ENCODE peak calls at places on chromosomes 2 and 18, in five cellular contexts. Z, G, B, R and N are unnamed samples.

GRCh38 chr2:55161295-55162210 is 70.5 kb downstream of the CLHC1 start:
- DNase-seq in Z (no peak), G (no peak), B (no peak), R (no peak), N (no peak)

GRCh38 chr2:37322368-37322767 is 2.3 kb downstream of the PRKD3 start:
- DNase-seq in Z (no peak), G (no peak), B (no peak), R (no peak), N (no peak)

GRCh38 chr2:118970396-118971135 is 28.6 kb downstream of the MARCO start:
- DNase-seq in Z (no peak), G (no peak), B (no peak), R (no peak), N (no peak)

GRCh38 chr2:242011516-242011915 is 142.0 kb downstream of the RTP5 start:
- DNase-seq in Z (no peak), G (no peak), B (no peak), R (no peak), N (no peak)

GRCh38 chr2:14899621-14900414 is 267.3 kb downstream of the LRATD1 start:
- DNase-seq in Z (no peak), G (no peak), B (no peak), R (no peak), N (no peak)

GRCh38 chr2:9637330-9637729 is 6.5 kb upstream of the YWHAQ start:
- DNase-seq in Z (no peak), G (no peak), B (peak; percentile 62), R (no peak), N (no peak)

GRCh38 chr2:240127351-240127750 is 8.8 kb downstream of the COPS9 start:
- DNase-seq in Z (no peak), G (no peak), B (no peak), R (no peak), N (no peak)

GRCh38 chr2:224151161-224151560 is 112.1 kb upstream of the SERPINE2 start:
- DNase-seq in Z (no peak), G (no peak), B (peak; percentile 75), R (no peak), N (no peak)

GRCh38 chr2:11309706-11310105 is 34.7 kb downstream of the ROCK2 start:
- DNase-seq in Z (no peak), G (no peak), B (no peak), R (no peak), N (no peak)

GRCh38 chr2:62150597-62151305 is 45.2 kb upstream of the B3GNT2 start:
- DNase-seq in Z (no peak), G (no peak), B (no peak), R (no peak), N (no peak)

GRCh38 chr2:100278986-100279385 is 43.3 kb downstream of the LONRF2 start:
- DNase-seq in Z (no peak), G (no peak), B (no peak), R (no peak), N (no peak)

GRCh38 chr18:54958711-54959625 is at the start of gene CCDC68:
- DNase-seq in Z (no peak), G (no peak), B (peak; percentile 50), R (no peak), N (peak; percentile 56)

GRCh38 chr2:37417321-37417720 is 72.9 kb downstream of the QPCT start:
- DNase-seq in Z (no peak), G (no peak), B (no peak), R (no peak), N (no peak)

GRCh38 chr2:23791030-23791429 is 135.9 kb downstream of the ATAD2B start:
- DNase-seq in Z (no peak), G (no peak), B (peak; percentile 6), R (no peak), N (no peak)

GRCh38 chr2:937530-937929 is 13.1 kb upstream of the SNTG2 start:
- DNase-seq in Z (no peak), G (no peak), B (no peak), R (no peak), N (no peak)

GRCh38 chr2:124683536-124684407 is 658.7 kb downstream of the CNTNAP5 start:
- DNase-seq in Z (no peak), G (no peak), B (no peak), R (no peak), N (no peak)

GRCh38 chr2:46299365-46300263 is 2.4 kb downstream of the EPAS1 start:
- DNase-seq in Z (no peak), G (no peak), B (peak; percentile 58), R (no peak), N (peak; percentile 57)

GRCh38 chr18:328928-329327 is 61.1 kb upstream of the THOC1 start:
- DNase-seq in Z (no peak), G (no peak), B (no peak), R (no peak), N (no peak)

GRCh38 chr2:42965196-42965595 is 172.8 kb upstream of the HAAO start:
- DNase-seq in Z (no peak), G (no peak), B (no peak), R (no peak), N (no peak)

GRCh38 chr18:23238651-23239349 is 103.5 kb downstream of the CABLES1 start:
- DNase-seq in Z (no peak), G (no peak), B (no peak), R (no peak), N (no peak)

GRCh38 chr2:235270291-235270690 is 223.6 kb upstream of the AGAP1 start:
- DNase-seq in Z (no peak), G (no peak), B (no peak), R (no peak), N (no peak)

GRCh38 chr2:28610583-28611201 is 114.8 kb downstream of the PLB1 start:
- DNase-seq in Z (no peak), G (no peak), B (peak; percentile 36), R (no peak), N (no peak)

GRCh38 chr18:3623769-3624545 is 174.0 kb downstream of the TGIF1 start:
- DNase-seq in Z (no peak), G (no peak), B (peak; percentile 98), R (no peak), N (no peak)

GRCh38 chr2:70008290-70008689 is 46.9 kb upstream of the ASPRV1 start:
- DNase-seq in Z (no peak), G (no peak), B (no peak), R (no peak), N (no peak)

GRCh38 chr2:135030826-135031225 is 16.4 kb downstream of the MAP3K19 start:
- DNase-seq in Z (no peak), G (no peak), B (peak; percentile 41), R (no peak), N (peak; percentile 16)

GRCh38 chr2:196441527-196441926 is 198.0 kb upstream of the CCDC150 start:
- DNase-seq in Z (no peak), G (no peak), B (no peak), R (no peak), N (no peak)

GRCh38 chr2:237692601-237693079 is 65.3 kb downstream of the LRRFIP1 start:
- DNase-seq in Z (no peak), G (no peak), B (no peak), R (no peak), N (no peak)

GRCh38 chr2:241680827-241681599 is 5.6 kb downstream of the DTYMK start:
- DNase-seq in Z (no peak), G (no peak), B (no peak), R (no peak), N (no peak)

GRCh38 chr2:198004921-198005829 is 200.8 kb downstream of the PLCL1 start:
- DNase-seq in Z (peak; percentile 87), G (no peak), B (no peak), R (no peak), N (no peak)

GRCh38 chr18:76838182-76838581 is 15.8 kb downstream of the ZNF236 start:
- DNase-seq in Z (no peak), G (no peak), B (peak; percentile 33), R (no peak), N (no peak)

DNA sequence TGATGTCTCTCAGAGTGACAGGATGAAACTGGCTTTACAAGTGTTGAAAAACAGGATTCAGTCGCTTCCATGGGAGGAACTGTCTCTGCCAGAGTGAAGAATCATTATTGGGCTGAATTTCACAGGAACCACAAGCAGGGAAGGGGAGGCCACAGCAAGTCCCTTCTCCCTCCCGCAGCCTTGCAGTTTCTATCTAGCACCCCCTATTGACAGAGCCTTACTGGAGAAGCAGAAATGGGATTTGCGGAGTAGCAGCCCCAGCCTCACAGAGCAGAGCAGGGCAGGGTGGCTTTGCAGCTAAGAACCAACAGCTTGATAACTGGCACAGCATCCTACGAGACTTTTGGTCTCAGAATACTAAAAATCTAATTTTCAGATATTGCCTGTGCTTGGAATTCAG is 33.3 kb upstream of the RMP24 start:
- DNase-seq in Z (no peak), G (no peak), B (no peak), R (peak; percentile 22), N (peak; percentile 53)
- TF ChIP-seq SUZ12 in Z (no peak), G (no peak), B (no peak), R (no peak), N (no peak)

DNA sequence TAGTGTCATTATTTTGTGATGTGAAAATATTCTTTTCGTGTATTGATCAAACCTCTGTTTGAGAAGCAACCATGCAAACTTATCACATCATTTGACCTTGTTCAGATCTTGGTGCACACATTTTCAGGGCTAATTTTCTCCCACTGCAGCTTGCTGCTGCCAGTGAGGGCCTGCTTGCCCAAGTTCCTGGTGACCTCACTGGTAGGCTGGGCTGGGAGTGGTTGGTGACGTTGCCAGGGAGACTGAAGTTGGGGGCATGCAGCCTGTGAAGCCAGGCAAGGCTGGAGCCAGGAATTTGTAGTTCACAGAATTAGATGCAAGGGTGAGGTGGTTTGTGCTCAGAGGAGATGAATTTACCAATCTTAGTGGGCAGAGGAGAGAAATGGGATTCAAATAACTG is 38.5 kb downstream of the PARD3B start:
- DNase-seq in Z (no peak), G (no peak), B (no peak), R (no peak), N (no peak)
- TF ChIP-seq SUZ12 in Z (no peak), G (no peak), B (no peak), R (no peak), N (no peak)

DNA sequence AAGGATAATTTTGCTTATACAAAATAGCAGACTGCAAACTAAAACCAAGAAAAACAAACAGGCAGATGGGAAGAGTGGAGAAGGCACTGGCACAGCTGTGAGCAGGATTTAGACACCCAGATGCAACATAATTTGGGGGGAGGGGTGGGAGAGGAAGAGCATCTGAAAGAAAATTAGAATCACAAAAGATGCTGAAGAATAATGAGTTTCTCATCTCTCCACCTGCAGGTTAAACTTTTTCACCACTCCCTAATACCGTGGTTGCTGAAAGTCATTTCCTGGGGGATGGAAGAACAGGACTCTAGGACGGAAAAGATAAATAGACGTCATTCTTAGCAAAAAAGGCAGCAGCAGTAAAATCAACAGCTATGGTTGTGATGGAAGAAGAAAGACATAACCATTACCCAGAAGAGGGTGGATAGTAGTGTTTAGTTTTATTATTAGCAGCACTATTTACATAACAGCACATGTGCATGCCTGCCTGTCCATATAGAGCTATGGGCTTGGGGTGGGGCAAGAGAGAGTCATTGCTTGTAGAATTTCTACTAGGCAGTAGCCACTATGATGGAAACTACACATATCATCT is 212.1 kb downstream of the TRIB2 start:
- DNase-seq in Z (no peak), G (no peak), B (no peak), R (no peak), N (no peak)
- TF ChIP-seq SUZ12 in Z (no peak), G (no peak), B (no peak), R (no peak), N (no peak)

DNA sequence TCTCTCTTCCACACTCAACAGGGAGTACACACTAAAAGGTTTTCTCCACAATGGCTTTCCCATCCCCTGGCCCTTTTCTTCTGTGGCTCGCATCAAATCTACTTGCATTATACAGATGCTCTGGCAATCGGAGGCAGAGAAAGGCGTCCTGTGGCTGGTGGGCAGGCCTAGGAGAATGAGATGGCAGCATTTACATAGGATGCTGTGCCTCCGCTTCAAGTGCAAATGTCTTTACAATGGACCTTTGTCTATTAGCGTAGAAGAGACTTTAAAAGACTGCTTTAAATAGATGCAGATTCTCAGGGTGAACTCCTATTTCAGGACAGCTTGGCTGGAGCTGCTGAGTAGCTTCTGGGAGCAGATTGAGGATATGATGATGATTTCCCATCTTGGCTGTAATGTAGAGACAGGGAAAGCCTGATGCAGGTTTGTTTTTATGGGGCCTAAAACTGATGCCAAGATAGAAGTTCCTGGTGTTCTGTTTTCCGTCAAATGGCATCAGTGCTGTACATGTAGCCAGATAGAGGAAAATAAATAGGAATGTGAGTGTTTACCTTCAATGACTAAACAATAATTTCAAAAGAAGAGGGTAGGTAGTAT is 423.4 kb downstream of the RND3 start:
- DNase-seq in Z (no peak), G (peak; percentile 46), B (no peak), R (peak; percentile 69), N (no peak)
- TF ChIP-seq SUZ12 in Z (no peak), G (no peak), B (no peak), R (no peak), N (no peak)